ENCODE peak calls at places on chromosome 5, in seven cellular contexts. T, P, C, O, L, W and J are unnamed samples.

GRCh38 chr5:102595332-102595731 is 96.5 kb upstream of the SLCO6A1 start:
- DNase-seq in T (no peak), P (no peak), C (no peak), O (no peak), L (no peak), W (no peak), J (no peak)

GRCh38 chr5:11912-12311 is 80.1 kb upstream of the PLEKHG4B start:
- DNase-seq in T (no peak), P (no peak), C (no peak), O (no peak), L (no peak), W (no peak), J (no peak)

GRCh38 chr5:101943784-101944183 is 352.3 kb downstream of the SLCO4C1 start:
- DNase-seq in T (no peak), P (no peak), C (no peak), O (no peak), L (no peak), W (no peak), J (no peak)

GRCh38 chr5:98428806-98429205 is 344.7 kb upstream of the RGMB start:
- DNase-seq in T (no peak), P (no peak), C (no peak), O (no peak), L (no peak), W (no peak), J (no peak)

GRCh38 chr5:14165375-14166091 is 22.4 kb downstream of the TRIO start:
- DNase-seq in T (no peak), P (no peak), C (no peak), O (no peak), L (no peak), W (no peak), J (no peak)

GRCh38 chr5:136197462-136198142 is 4.6 kb upstream of the SMIM32 start:
- DNase-seq in T (no peak), P (peak), C (no peak), O (no peak), L (no peak), W (no peak), J (no peak)

GRCh38 chr5:37738057-37738691 is 101.7 kb downstream of the GDNF start:
- DNase-seq in T (no peak), P (no peak), C (no peak), O (no peak), L (no peak), W (no peak), J (peak)

GRCh38 chr5:134590992-134591659 is 41.5 kb downstream of the SAR1B start:
- DNase-seq in T (no peak), P (peak), C (no peak), O (no peak), L (no peak), W (no peak), J (peak)